ENCODE peak calls at places on chromosomes 4 and X, in ten cellular contexts. O is NCI-H2081; E is CD8-positive, alpha-beta memory T cell; U is occipital lobe; A is cortex of kidney; Y is aorta; D is fibroblast of lung; T is AG09319; S is K562; F is activated CD4-positive, alpha-beta T cell treated with anti-CD3 and anti-CD28 coated beads, Interleukin-2, amount 10 ng/mL, durations not matched to agents 7 days and 5 days. P is an unnamed sample.
A peak's percentile ranks its signal among the peaks of the same experiment; 100 is the strongest.

GRCh38 chrX:9338986-9339385 is 125.9 kb upstream of the TBL1X start:
- DNase-seq in U (no peak), E (no peak), Y (no peak), F (no peak), D (no peak), T (no peak), A (no peak), S (no peak), O (no peak), P (no peak)

GRCh38 chrX:22278375-22278774 is 5.7 kb downstream of the CBLL2 start:
- DNase-seq in A (no peak), U (no peak), D (no peak), Y (no peak), O (no peak), E (no peak), S (no peak), F (no peak), T (no peak), P (no peak)

GRCh38 chr4:2042207-2042946 is 16.8 kb upstream of the NAT8L start:
- DNase-seq in S (peak; percentile 58), D (no peak), E (peak; percentile 33), O (no peak), U (no peak), T (no peak), F (peak; percentile 37), Y (no peak), A (no peak), P (no peak)

GRCh38 chr4:110793890-110794588 is 171.2 kb upstream of the PITX2 start:
- DNase-seq in O (no peak), Y (no peak), U (no peak), F (no peak), D (peak; percentile 15), S (no peak), T (no peak), A (no peak), E (no peak), P (no peak)

GRCh38 chrX:13955095-13955647 is 74.5 kb downstream of the GEMIN8 start:
- DNase-seq in Y (no peak), A (no peak), S (no peak), F (no peak), O (no peak), E (no peak), U (peak; percentile 17), D (no peak), T (no peak), P (no peak)

GRCh38 chrX:10722804-10723364 is 102.5 kb upstream of the MID1 start:
- DNase-seq in D (peak; percentile 79), Y (peak; percentile 59), F (peak; percentile 24), O (peak; percentile 7), S (peak; percentile 47), E (peak; percentile 2), U (peak; percentile 4), A (no peak), T (peak; percentile 39), P (peak; percentile 18)

GRCh38 chrX:136538811-136539210 is 6.8 kb downstream of the VGLL1 start:
- DNase-seq in U (no peak), D (no peak), E (no peak), Y (no peak), F (no peak), S (no peak), T (no peak), O (no peak), A (no peak), P (no peak)

GRCh38 chrX:44055638-44056037 is 82.4 kb upstream of the NDP start:
- DNase-seq in D (no peak), E (no peak), T (no peak), Y (no peak), U (no peak), F (no peak), A (no peak), S (no peak), O (no peak), P (no peak)

GRCh38 chr4:6535329-6535692 is 39.7 kb upstream of the MAN2B2 start:
- DNase-seq in T (no peak), E (no peak), F (no peak), D (no peak), U (no peak), S (no peak), O (no peak), Y (no peak), A (no peak), P (no peak)

GRCh38 chr4:38188631-38189101 is 228.5 kb downstream of the PTTG2 start:
- DNase-seq in Y (no peak), S (no peak), T (no peak), U (no peak), O (no peak), A (no peak), F (no peak), D (no peak), E (no peak), P (no peak)

GRCh38 chr4:74874785-74875367 is 58.0 kb upstream of the PARM1 start:
- DNase-seq in D (peak; percentile 91), E (peak; percentile 30), U (peak; percentile 2), T (peak; percentile 49), O (peak; percentile 61), S (peak; percentile 72), A (no peak), F (peak; percentile 49), Y (no peak), P (peak; percentile 57)

P was measured in HCEC 1CT.